ENCODE peak calls at places on chromosomes 6 and 20, in four cellular contexts. One of them, this sample, is unnamed.

GRCh38 chr6:159871241-159871640 is 19.5 kb upstream of the MAS1 start:
- DNase-seq in H1: no peak
- DNase-seq in HepG2: no peak
- DNase-seq in GM12878: no peak
- DNase-seq in this sample: no peak

GRCh38 chr6:133644548-133644947 is 244.4 kb upstream of the TCF21 start:
- DNase-seq in H1: no peak
- DNase-seq in HepG2: no peak
- DNase-seq in GM12878: no peak
- DNase-seq in this sample: no peak

GRCh38 chr6:107977283-107977682 is 19.3 kb upstream of the SEC63 start:
- DNase-seq in H1: no peak
- DNase-seq in HepG2: no peak
- DNase-seq in GM12878: no peak
- DNase-seq in this sample: no peak

GRCh38 chr6:149847943-149848267 is 16.3 kb downstream of the LRP11 start:
- DNase-seq in H1: no peak
- DNase-seq in HepG2: no peak
- DNase-seq in GM12878: no peak
- DNase-seq in this sample: no peak

GRCh38 chr6:84854801-84855400 is 90.5 kb upstream of the TBX18 start:
- DNase-seq in H1: no peak
- DNase-seq in HepG2: no peak
- DNase-seq in GM12878: no peak
- DNase-seq in this sample: no peak

GRCh38 chr6:116764961-116765841 is at the start of gene FAM162B:
- DNase-seq in H1: peak; percentile 75
- DNase-seq in HepG2: peak; percentile 2
- DNase-seq in GM12878: no peak
- DNase-seq in this sample: no peak

GRCh38 chr20:58710481-58711265 is 18.1 kb downstream of the NPEPL1 start:
- DNase-seq in H1: peak; percentile 43
- DNase-seq in HepG2: no peak
- DNase-seq in GM12878: no peak
- DNase-seq in this sample: no peak

GRCh38 chr20:37075932-37076685 is 19.7 kb downstream of the RBL1 start:
- DNase-seq in H1: no peak
- DNase-seq in HepG2: no peak
- DNase-seq in GM12878: no peak
- DNase-seq in this sample: no peak

GRCh38 chr6:9851006-9851405 is 563.9 kb downstream of the TFAP2A start:
- DNase-seq in H1: no peak
- DNase-seq in HepG2: no peak
- DNase-seq in GM12878: no peak
- DNase-seq in this sample: no peak

GRCh38 chr6:53813096-53813495 is 18.3 kb downstream of the LRRC1 start:
- DNase-seq in H1: no peak
- DNase-seq in HepG2: no peak
- DNase-seq in GM12878: no peak
- DNase-seq in this sample: no peak

GRCh38 chr6:123715243-123715863 is 78.6 kb upstream of the TRDN start:
- DNase-seq in H1: no peak
- DNase-seq in HepG2: peak; percentile 39
- DNase-seq in GM12878: no peak
- DNase-seq in this sample: peak; percentile 6

GRCh38 chr20:38900606-38901005 is 25.6 kb upstream of the FAM83D start:
- DNase-seq in H1: no peak
- DNase-seq in HepG2: no peak
- DNase-seq in GM12878: no peak
- DNase-seq in this sample: no peak
- H3K4me3 ChIP-seq in H1: no peak overlapping the region
- H3K4me3 ChIP-seq in HepG2: no peak overlapping the region
- H3K4me3 ChIP-seq in GM12878: no peak overlapping the region
- H3K4me3 ChIP-seq in this sample: no peak overlapping the region

DNA sequence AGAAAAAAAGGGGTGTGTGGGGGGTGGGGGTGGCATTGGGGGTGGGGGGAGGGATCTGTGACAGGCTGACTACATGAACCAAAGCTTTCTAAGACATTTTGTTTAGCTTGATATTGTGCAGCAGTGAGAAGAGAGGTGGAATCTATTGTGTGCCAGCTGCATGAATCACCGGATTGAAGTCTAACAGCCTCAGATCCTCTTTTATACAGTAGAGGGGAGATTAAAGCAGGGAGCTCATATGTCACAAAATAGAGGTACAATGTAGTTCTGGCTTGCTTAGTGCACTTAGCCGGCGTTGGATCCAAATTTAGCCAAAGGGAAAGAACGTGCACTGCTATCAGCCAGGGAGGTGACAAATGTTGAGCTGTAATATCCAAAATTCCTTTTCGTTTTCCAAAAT is 404.2 kb upstream of the CITED2 start:
- DNase-seq in H1: no peak
- DNase-seq in HepG2: no peak
- DNase-seq in GM12878: no peak
- DNase-seq in this sample: no peak
- TF ChIP-seq SUZ12 in H1: no peak
- TF ChIP-seq SUZ12 in HepG2: no peak
- TF ChIP-seq SUZ12 in GM12878: no peak
- TF ChIP-seq SUZ12 in this sample: no peak

DNA sequence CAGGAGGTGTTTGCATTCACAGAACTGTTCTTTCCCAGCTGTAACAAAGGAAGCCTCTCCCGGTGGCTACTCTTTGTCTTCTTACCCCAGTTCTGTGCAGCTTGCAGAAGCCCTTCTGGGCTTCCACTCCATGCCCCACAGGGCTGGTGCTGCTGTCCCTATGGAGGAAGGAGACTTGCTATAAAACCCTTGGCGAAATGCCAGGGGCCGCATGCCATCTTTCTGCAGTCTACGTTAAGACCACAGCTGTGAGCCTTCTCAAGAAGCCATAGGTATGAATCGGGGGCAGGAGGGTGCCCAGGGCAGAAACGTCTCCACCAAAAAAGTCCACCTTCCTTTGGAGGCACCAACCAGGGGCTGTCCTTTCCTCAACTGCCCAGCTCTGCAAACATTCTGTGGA is 60.7 kb downstream of the PRND start:
- DNase-seq in H1: no peak
- DNase-seq in HepG2: no peak
- DNase-seq in GM12878: no peak
- DNase-seq in this sample: no peak
- H3K36me3 ChIP-seq in H1: no peaks in the 10 kb centered on the region
- H3K36me3 ChIP-seq in HepG2: no peaks in the 10 kb centered on the region
- H3K36me3 ChIP-seq in GM12878: peaks cover 20% of the 10 kb centered on the region
- H3K36me3 ChIP-seq in this sample: peaks cover 12% of the 10 kb centered on the region

GRCh38 chr20:52933867-52934266 is 38.3 kb upstream of the TSHZ2 start:
- DNase-seq in H1: no peak
- DNase-seq in HepG2: no peak
- DNase-seq in GM12878: no peak
- DNase-seq in this sample: no peak

GRCh38 chr20:52936368-52936986 is 35.7 kb upstream of the TSHZ2 start:
- DNase-seq in H1: no peak
- DNase-seq in HepG2: no peak
- DNase-seq in GM12878: no peak
- DNase-seq in this sample: no peak

GRCh38 chr20:52941803-52942202 is 30.4 kb upstream of the TSHZ2 start:
- DNase-seq in H1: no peak
- DNase-seq in HepG2: no peak
- DNase-seq in GM12878: no peak
- DNase-seq in this sample: no peak

GRCh38 chr20:52943185-52943841 is 28.8 kb upstream of the TSHZ2 start:
- DNase-seq in H1: no peak
- DNase-seq in HepG2: peak; percentile 31
- DNase-seq in GM12878: no peak
- DNase-seq in this sample: no peak

GRCh38 chr20:52937701-52938100 is 34.5 kb upstream of the TSHZ2 start:
- DNase-seq in H1: no peak
- DNase-seq in HepG2: peak; percentile 58
- DNase-seq in GM12878: no peak
- DNase-seq in this sample: no peak
- H3K4me3 ChIP-seq in H1: no peak overlapping the region
- H3K4me3 ChIP-seq in HepG2: no peak overlapping the region
- H3K4me3 ChIP-seq in GM12878: no peak overlapping the region
- H3K4me3 ChIP-seq in this sample: no peak overlapping the region

GRCh38 chr6:35188886-35189285 is 24.9 kb upstream of the SCUBE3 start:
- DNase-seq in H1: no peak
- DNase-seq in HepG2: no peak
- DNase-seq in GM12878: no peak
- DNase-seq in this sample: no peak
- TF ChIP-seq SUZ12 in H1: no peak
- TF ChIP-seq SUZ12 in HepG2: no peak
- TF ChIP-seq SUZ12 in GM12878: no peak
- TF ChIP-seq SUZ12 in this sample: no peak

DNA sequence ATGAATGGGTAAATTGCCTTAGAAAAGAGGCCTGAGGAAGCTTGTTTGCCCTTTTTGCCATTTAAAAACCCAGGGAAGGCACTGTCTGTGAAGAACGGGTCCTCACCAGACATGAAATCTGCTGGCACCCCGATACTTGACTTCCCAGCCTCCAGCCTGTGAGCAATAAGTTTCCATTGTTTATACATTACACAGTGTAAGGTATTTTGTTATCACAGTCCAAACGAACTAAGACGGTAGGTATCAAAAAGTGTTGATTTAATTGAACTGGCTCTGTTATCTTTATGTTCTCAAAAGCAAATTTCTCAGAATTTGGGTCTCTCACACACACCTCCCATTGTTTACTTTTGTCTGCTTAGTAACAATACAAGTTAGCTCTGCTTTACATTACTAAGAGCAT is 181.1 kb upstream of the MARCKS start:
- DNase-seq in H1: no peak
- DNase-seq in HepG2: no peak
- DNase-seq in GM12878: no peak
- DNase-seq in this sample: no peak
- H3K36me3 ChIP-seq in H1: no peaks in the 10 kb centered on the region
- H3K36me3 ChIP-seq in HepG2: no peaks in the 10 kb centered on the region
- H3K36me3 ChIP-seq in GM12878: no peaks in the 10 kb centered on the region
- H3K36me3 ChIP-seq in this sample: no peaks in the 10 kb centered on the region

GRCh38 chr6:35318200-35318844 is 20.7 kb downstream of the DEF6 start:
- DNase-seq in H1: peak; percentile 100
- DNase-seq in HepG2: peak; percentile 86
- DNase-seq in GM12878: no peak
- DNase-seq in this sample: peak; percentile 87

GRCh38 chr6:35320031-35320410 is 22.3 kb upstream of the PPARD start:
- DNase-seq in H1: no peak
- DNase-seq in HepG2: no peak
- DNase-seq in GM12878: no peak
- DNase-seq in this sample: no peak

GRCh38 chr6:35318845-35319220 is 21.2 kb downstream of the DEF6 start:
- DNase-seq in H1: no peak
- DNase-seq in HepG2: peak; percentile 62
- DNase-seq in GM12878: no peak
- DNase-seq in this sample: no peak

GRCh38 chr6:35319346-35320030 is 21.9 kb downstream of the DEF6 start:
- DNase-seq in H1: peak; percentile 44
- DNase-seq in HepG2: no peak
- DNase-seq in GM12878: no peak
- DNase-seq in this sample: no peak

GRCh38 chr6:35317483-35318199 is 20.0 kb downstream of the DEF6 start:
- DNase-seq in H1: no peak
- DNase-seq in HepG2: no peak
- DNase-seq in GM12878: no peak
- DNase-seq in this sample: no peak
- H3K4me3 ChIP-seq in H1: peak overlapping the region; percentile 42
- H3K4me3 ChIP-seq in HepG2: peak overlapping the region; percentile 81
- H3K4me3 ChIP-seq in GM12878: no peak overlapping the region
- H3K4me3 ChIP-seq in this sample: peak overlapping the region; percentile 55

DNA sequence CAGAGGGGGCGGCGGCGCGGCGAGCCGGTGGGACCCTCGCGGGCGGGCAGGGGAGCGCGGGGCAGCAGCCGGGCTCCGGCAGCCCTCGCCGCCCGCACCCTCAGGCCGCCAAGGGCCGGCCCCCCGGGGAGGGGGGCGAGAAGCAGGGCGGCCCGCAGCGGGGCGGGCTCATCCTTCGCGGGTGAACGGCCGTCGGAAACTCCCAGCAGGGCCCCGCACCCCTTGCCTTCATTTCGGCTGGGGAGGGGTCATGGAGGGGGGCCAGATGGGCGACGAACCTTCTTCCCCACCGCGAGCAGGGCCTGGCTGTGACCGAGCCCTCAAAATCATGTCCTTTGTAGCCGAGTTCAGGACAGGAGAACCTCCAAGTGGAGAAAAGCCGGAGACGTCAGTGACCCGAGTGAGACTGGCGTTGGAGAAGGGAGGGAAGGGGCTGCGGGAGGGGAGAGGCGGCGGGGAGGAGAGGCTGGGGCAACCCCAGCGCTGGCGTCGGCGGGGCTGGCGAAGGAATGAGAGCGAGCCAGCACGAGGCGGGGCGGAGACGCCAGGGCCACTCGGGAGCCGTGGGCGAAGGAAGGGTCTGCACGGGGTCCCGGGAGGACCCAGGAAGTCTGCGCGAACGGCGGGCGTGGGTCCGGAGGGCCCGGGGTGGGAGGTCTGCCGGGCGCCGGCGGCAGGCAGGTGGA is 596 bp upstream of the FOXC1 start:
- DNase-seq in H1: no peak
- DNase-seq in HepG2: no peak
- DNase-seq in GM12878: no peak
- DNase-seq in this sample: no peak
- TF ChIP-seq SUZ12 in H1: peak; percentile 33
- TF ChIP-seq SUZ12 in HepG2: no peak
- TF ChIP-seq SUZ12 in GM12878: peak; percentile 31
- TF ChIP-seq SUZ12 in this sample: no peak